ENCODE peak calls at places on chromosomes 13 and 19, in nine cellular contexts. C is prostate gland, V is T-helper 2 cell, Q is mesenchymal stem cell, B is T follicular helper cell, G is left colon, X is cardiac muscle cell, U is iris pigment epithelial cell, H is IMR-90. F is an unnamed sample.

GRCh38 chr19:45215391-45216191 is 29.6 kb downstream of the EXOC3L2 start:
- DNase-seq in C (peak), U (no peak), G (no peak), Q (no peak), B (no peak), H (no peak), V (no peak), X (peak), F (no peak)

GRCh38 chr19:10669246-10669645 is 15.1 kb downstream of the ILF3 start:
- DNase-seq in C (no peak), X (no peak), V (no peak), Q (no peak), G (no peak), U (no peak), H (no peak), B (no peak), F (no peak)

GRCh38 chr19:2282062-2282861 is at the start of gene PEAK3:
- DNase-seq in X (peak), G (peak), C (peak), U (peak), Q (peak), B (no peak), V (no peak), H (peak), F (no peak)

GRCh38 chr13:49956131-49956530 is 20.0 kb upstream of the SPRYD7 start:
- DNase-seq in C (no peak), Q (no peak), V (no peak), U (no peak), G (no peak), B (no peak), X (no peak), H (no peak), F (no peak)

GRCh38 chr19:5369962-5370367 is 29.4 kb upstream of the PTPRS start:
- DNase-seq in V (peak), Q (peak), G (peak), B (peak), C (peak), U (peak), H (no peak), X (peak), F (no peak)

GRCh38 chr19:17695198-17695597 is 7.0 kb upstream of the UNC13A start:
- DNase-seq in U (no peak), B (no peak), C (no peak), V (no peak), H (no peak), X (no peak), G (no peak), Q (no peak), F (no peak)

GRCh38 chr19:11202488-11203193 is 5.3 kb upstream of the KANK2 start:
- DNase-seq in G (no peak), C (no peak), V (no peak), Q (no peak), B (no peak), X (no peak), U (no peak), H (no peak), F (no peak)

GRCh38 chr19:51524661-51525264 is 6.7 kb downstream of the SIGLEC6 start:
- DNase-seq in Q (no peak), B (no peak), X (no peak), H (no peak), G (no peak), C (no peak), V (no peak), U (no peak), F (no peak)

GRCh38 chr13:99133230-99133629 is 67.4 kb upstream of the UBAC2 start:
- DNase-seq in H (no peak), U (no peak), X (peak), C (no peak), V (no peak), G (no peak), Q (no peak), B (no peak), F (no peak)

GRCh38 chr13:41835871-41836270 is 125.0 kb downstream of the VWA8 start:
- DNase-seq in Q (no peak), C (no peak), B (no peak), H (peak), G (no peak), X (no peak), V (no peak), U (peak), F (no peak)

GRCh38 chr13:71021810-71022422 is 845.1 kb downstream of the DACH1 start:
- DNase-seq in X (no peak), U (no peak), Q (peak), V (no peak), H (no peak), C (no peak), G (no peak), B (no peak), F (no peak)

GRCh38 chr13:33109319-33109718 is 93.1 kb downstream of the KL start:
- DNase-seq in G (no peak), V (no peak), H (no peak), Q (no peak), U (no peak), C (no peak), X (no peak), B (no peak), F (no peak)

F was measured in NCI-H1092.